ENCODE peak calls at places on chromosomes 7 and 10, in nine cellular contexts. E is tibial artery; T is activated T-helper 1 cell treated with Interleukin-2 at 50 U/mL for 16 hours; H is stimulated activated CD8-positive, alpha-beta memory T cell treated with anti-CD3 and anti-CD28 coated beads, Interleukin-2, amount 100 ng/mL, for 1 hour; J is bronchial epithelial cell; C is EL; X is upper lobe of right lung; K is NAMALWA; R is left ventricle myocardium inferior. P is an unnamed sample.

GRCh38 chr7:139103057-139103820 is 6.3 kb downstream of the ZC3HAV1 start:
- DNase-seq in C (no peak), K (no peak), H (no peak), X (no peak), J (no peak), T (no peak), E (no peak), R (no peak), P (no peak)

GRCh38 chr10:98676895-98677294 is 230.2 kb upstream of the HPS1 start:
- DNase-seq in J (no peak), E (no peak), C (no peak), T (no peak), K (no peak), X (no peak), R (no peak), H (no peak), P (no peak)

GRCh38 chr7:111499027-111499426 is 63.3 kb downstream of the IMMP2L start:
- DNase-seq in H (no peak), X (no peak), R (no peak), K (no peak), T (no peak), C (peak; percentile 93), E (no peak), J (peak; percentile 99), P (no peak)

GRCh38 chr7:151439855-151440798 is at the start of gene CRYGN:
- DNase-seq in X (peak; percentile 58), J (no peak), C (no peak), E (peak; percentile 68), R (no peak), T (no peak), K (no peak), H (no peak), P (no peak)

GRCh38 chr10:132146271-132146671 is 40.5 kb upstream of the DPYSL4 start:
- DNase-seq in K (no peak), H (no peak), E (peak; percentile 62), R (no peak), T (no peak), X (peak; percentile 61), J (no peak), C (no peak), P (no peak)

GRCh38 chr7:2002561-2003450 is 229.9 kb downstream of the MAD1L1 start:
- DNase-seq in T (no peak), K (no peak), J (no peak), X (peak; percentile 47), E (no peak), C (no peak), H (no peak), R (peak; percentile 11), P (no peak)

GRCh38 chr10:7444576-7445226 is 33.9 kb upstream of the SFMBT2 start:
- DNase-seq in J (no peak), C (no peak), H (no peak), E (no peak), T (no peak), X (no peak), R (no peak), K (peak; percentile 4), P (peak; percentile 87)

GRCh38 chr10:119360181-119360921 is 153.0 kb downstream of the GRK5 start:
- DNase-seq in H (no peak), C (no peak), J (no peak), E (no peak), K (peak; percentile 60), X (peak; percentile 60), R (peak; percentile 62), T (no peak), P (no peak)

GRCh38 chr7:4479367-4480039 is 202.6 kb upstream of the FOXK1 start:
- DNase-seq in R (no peak), H (no peak), T (no peak), J (peak; percentile 44), K (peak; percentile 90), X (no peak), E (no peak), C (peak; percentile 4), P (no peak)

GRCh38 chr7:90210925-90211324 is 615 bp upstream of the STEAP2 start:
- DNase-seq in X (no peak), K (no peak), C (no peak), R (no peak), T (no peak), J (no peak), E (no peak), H (no peak), P (no peak)

P was measured in midbrain.